ENCODE peak calls at places on chromosomes 5 and 9, in five cellular contexts. G, Q, U, W and F are unnamed samples.

GRCh38 chr9:100341889-100342288 is 10.9 kb downstream of the TEX10 start:
- DNase-seq in G (no peak), U (no peak), Q (no peak), W (no peak), F (no peak)

GRCh38 chr9:114061830-114062474 is 16.1 kb downstream of the AMBP start:
- DNase-seq in U (no peak), Q (no peak), W (no peak), G (no peak), F (no peak)

GRCh38 chr5:92559743-92560142 is 1021.3 kb downstream of the NR2F1-AS1 start:
- DNase-seq in Q (no peak), U (peak; percentile 35), G (peak; percentile 72), W (no peak), F (no peak)

GRCh38 chr5:32027093-32027716 is 146.9 kb downstream of the GOLPH3 start:
- DNase-seq in G (no peak), U (peak; percentile 29), W (no peak), Q (no peak), F (no peak)

GRCh38 chr9:16136961-16137360 is 584.1 kb downstream of the CCDC171 start:
- DNase-seq in W (no peak), U (peak; percentile 89), Q (no peak), G (peak; percentile 82), F (peak; percentile 100)

GRCh38 chr5:118220491-118220890 is 767.9 kb downstream of the DTWD2 start:
- DNase-seq in U (peak; percentile 47), Q (no peak), G (no peak), W (no peak), F (no peak)

GRCh38 chr5:111252799-111253564 is 28.8 kb downstream of the CAMK4 start:
- DNase-seq in G (no peak), W (no peak), U (no peak), Q (no peak), F (no peak)

GRCh38 chr5:31888513-31888912 is 249.6 kb downstream of the PDZD2 start:
- DNase-seq in W (no peak), G (no peak), U (no peak), Q (no peak), F (no peak)

GRCh38 chr5:137192293-137192743 is 306.8 kb downstream of the SPOCK1 start:
- DNase-seq in Q (no peak), W (no peak), G (no peak), U (peak; percentile 51), F (peak; percentile 65)

GRCh38 chr5:17346811-17347210 is 129.4 kb downstream of the BASP1 start:
- DNase-seq in G (no peak), Q (no peak), U (peak; percentile 52), W (no peak), F (no peak)

GRCh38 chr9:37529111-37529510 is 43.4 kb downstream of the POLR1E start:
- DNase-seq in W (no peak), Q (no peak), U (no peak), G (no peak), F (no peak)

GRCh38 chr9:33159760-33160127 is 7.4 kb downstream of the B4GALT1 start:
- DNase-seq in U (peak; percentile 78), G (peak; percentile 79), W (no peak), Q (no peak), F (peak; percentile 47)

GRCh38 chr5:140317859-140318258 is 15.0 kb upstream of the PFDN1 start:
- DNase-seq in W (no peak), U (peak; percentile 67), Q (no peak), G (peak; percentile 50), F (no peak)

GRCh38 chr9:21549251-21549765 is 67.2 kb upstream of the IFNE start:
- DNase-seq in Q (peak; percentile 80), W (no peak), G (peak; percentile 99), U (peak; percentile 92), F (peak; percentile 98)

GRCh38 chr5:36880761-36881160 is 4.2 kb downstream of the NIPBL start:
- DNase-seq in Q (no peak), G (no peak), W (no peak), U (no peak), F (no peak)

GRCh38 chr5:90184764-90185163 is 224.8 kb downstream of the CETN3 start:
- DNase-seq in U (no peak), W (no peak), G (no peak), Q (no peak), F (no peak)

GRCh38 chr5:35133186-35133585 is 85.4 kb upstream of the AGXT2 start:
- DNase-seq in G (no peak), Q (no peak), U (no peak), W (no peak), F (no peak)

GRCh38 chr5:145130996-145131395 is 704.1 kb downstream of the PRELID2 start:
- DNase-seq in W (no peak), G (peak; percentile 2), Q (no peak), U (no peak), F (no peak)

GRCh38 chr9:10045598-10045997 is 567.2 kb downstream of the PTPRD start:
- DNase-seq in Q (no peak), W (no peak), G (peak; percentile 48), U (no peak), F (no peak)

GRCh38 chr5:126403156-126403555 is 20.1 kb upstream of the GRAMD2B start:
- DNase-seq in W (no peak), Q (no peak), U (peak; percentile 81), G (peak; percentile 62), F (no peak)

GRCh38 chr9:97874617-97875016 is 21.6 kb downstream of the FOXE1 start:
- DNase-seq in W (no peak), G (no peak), Q (no peak), U (no peak), F (no peak)

GRCh38 chr9:89655047-89655989 is 50.5 kb downstream of the GADD45G start:
- DNase-seq in G (no peak), U (no peak), Q (no peak), W (no peak), F (no peak)

GRCh38 chr9:127039492-127039891 is 82.9 kb downstream of the ANGPTL2 start:
- DNase-seq in G (no peak), U (no peak), W (no peak), Q (no peak), F (no peak)

GRCh38 chr5:140039561-140039960 is 3.5 kb downstream of the NRG2 start:
- DNase-seq in W (no peak), Q (no peak), G (no peak), U (peak; percentile 21), F (no peak)

GRCh38 chr5:122110990-122111389 is 18.4 kb upstream of the ZNF474 start:
- DNase-seq in Q (no peak), W (no peak), U (no peak), G (no peak), F (no peak)

GRCh38 chr9:35195683-35196082 is 33.9 kb downstream of the UNC13B start:
- DNase-seq in U (peak; percentile 21), W (no peak), Q (no peak), G (no peak), F (peak; percentile 4)

GRCh38 chr5:131532016-131532640 is 102.9 kb downstream of the RAPGEF6 start:
- DNase-seq in W (no peak), G (peak; percentile 26), Q (no peak), U (no peak), F (no peak)

GRCh38 chr9:83955985-83956287 is 24.1 kb downstream of the HNRNPK start:
- DNase-seq in Q (no peak), G (no peak), W (no peak), U (no peak), F (no peak)

GRCh38 chr5:1380011-1380817 is 35.3 kb upstream of the CLPTM1L start:
- DNase-seq in G (peak; percentile 33), W (peak; percentile 60), U (peak; percentile 42), Q (no peak), F (no peak)

GRCh38 chr5:8685704-8686103 is 816.8 kb downstream of the MTRR start:
- DNase-seq in U (no peak), W (no peak), G (peak; percentile 4), Q (no peak), F (no peak)

GRCh38 chr5:36953043-36953442 is 76.5 kb downstream of the NIPBL start:
- DNase-seq in W (no peak), Q (no peak), U (no peak), G (no peak), F (no peak)

GRCh38 chr5:137216976-137217598 is 282.0 kb downstream of the SPOCK1 start:
- DNase-seq in U (no peak), W (no peak), G (no peak), Q (no peak), F (no peak)

DNA sequence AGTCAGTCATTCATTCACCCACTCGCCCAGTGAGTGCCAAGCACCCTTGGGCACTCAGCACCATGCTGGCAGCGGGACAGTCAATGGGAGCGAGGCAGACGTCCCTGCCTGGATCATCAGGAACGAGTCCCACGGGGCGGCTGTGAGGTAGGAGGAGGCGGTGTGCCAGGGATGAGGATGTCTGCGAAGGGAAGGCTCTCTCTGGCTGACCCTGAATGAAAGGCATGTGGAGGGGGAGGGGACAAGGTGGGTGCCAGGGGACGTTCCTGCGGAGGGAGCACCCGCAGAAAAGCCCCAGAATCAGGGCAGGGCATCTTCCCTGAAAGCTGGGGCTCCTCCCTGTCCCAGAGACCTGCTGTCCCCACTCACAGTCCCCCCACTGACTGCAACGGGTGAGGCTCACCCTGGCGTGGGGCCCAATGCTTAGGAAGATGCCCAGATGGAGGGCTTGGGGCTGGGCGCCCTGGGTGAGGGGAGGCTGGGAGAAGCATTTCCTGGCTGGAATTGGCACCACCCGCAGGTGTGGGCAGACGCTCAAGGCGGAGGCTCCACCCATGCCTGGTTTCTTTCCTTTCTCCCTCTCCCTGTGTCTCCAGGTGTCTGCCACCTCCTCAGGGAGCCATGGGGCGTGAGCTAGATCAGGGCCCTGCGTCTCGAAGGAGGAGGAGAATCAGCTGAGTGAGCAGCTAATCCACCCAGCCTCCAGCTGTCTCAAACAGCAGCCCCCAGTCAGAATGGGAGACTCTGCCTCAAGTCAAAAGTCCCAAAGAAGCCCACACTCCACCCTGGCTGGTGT is 179.0 kb upstream of the PPP1R26 start:
- DNase-seq in U (no peak), G (no peak), Q (no peak), W (peak; percentile 22), F (no peak)
- H3K4me3 ChIP-seq in U (no peak overlapping the region), G (no peak overlapping the region), Q (no peak overlapping the region), W (no peak overlapping the region), F (no peak overlapping the region)

DNA sequence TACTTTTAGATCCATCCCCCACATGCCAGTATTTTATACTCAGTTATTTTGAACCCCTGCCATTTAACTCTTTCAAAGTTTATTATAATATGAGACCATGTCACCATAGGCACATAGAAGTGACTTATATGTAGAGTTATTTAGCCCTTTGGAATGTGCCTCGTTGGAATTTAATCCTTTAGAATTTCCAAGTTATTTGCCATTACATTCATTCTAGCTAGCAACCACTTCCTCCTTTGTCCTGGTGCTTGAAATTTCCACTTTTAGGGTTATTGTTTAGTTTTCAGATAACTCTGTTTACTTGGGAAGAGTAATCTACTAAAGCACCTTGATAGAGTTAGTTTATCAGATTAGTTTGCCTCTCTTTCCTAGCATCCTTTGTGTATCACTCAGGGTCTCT is 82.8 kb upstream of the TLE1 start:
- DNase-seq in G (peak; percentile 19), Q (no peak), W (no peak), U (peak; percentile 43), F (no peak)
- H3K4me3 ChIP-seq in G (no peak overlapping the region), Q (no peak overlapping the region), W (no peak overlapping the region), U (no peak overlapping the region), F (no peak overlapping the region)

DNA sequence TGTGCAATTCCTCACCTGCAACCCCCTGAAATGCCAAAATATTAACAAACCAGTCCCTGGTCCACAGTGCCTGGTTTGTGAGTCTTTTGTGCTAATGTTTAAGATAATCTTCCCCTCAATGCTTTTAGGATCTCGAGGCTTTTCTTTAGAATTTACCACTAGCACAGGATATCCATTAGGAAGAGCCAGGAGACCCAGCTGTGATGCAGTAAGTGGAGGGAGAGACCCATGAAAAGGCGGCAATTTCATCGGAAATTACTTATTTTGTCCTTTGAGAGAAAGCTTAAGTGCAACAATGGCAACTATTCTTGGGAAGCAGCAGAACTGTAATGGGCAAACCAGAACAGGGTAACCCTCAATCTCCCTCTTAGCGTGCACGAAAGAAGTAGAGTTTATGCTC is 36.7 kb downstream of the PWWP2A start:
- DNase-seq in G (no peak), U (no peak), W (no peak), Q (no peak), F (no peak)
- H3K4me3 ChIP-seq in G (no peak overlapping the region), U (no peak overlapping the region), W (no peak overlapping the region), Q (no peak overlapping the region), F (no peak overlapping the region)

GRCh38 chr5:322942-323879 is 1.7 kb downstream of the AHRR start:
- DNase-seq in G (no peak), U (peak; percentile 50), Q (no peak), W (no peak), F (no peak)
- H3K4me3 ChIP-seq in G (peak overlapping the region; percentile 79), U (peak overlapping the region; percentile 90), Q (peak overlapping the region; percentile 75), W (no peak overlapping the region), F (peak overlapping the region; percentile 73)